ENCODE peak calls at places on chromosomes 7 and 10, in four cellular contexts. One of them, this sample, is unnamed.

GRCh38 chr7:111873963-111874693 is 311.8 kb upstream of the IMMP2L start:
- DNase-seq in nephron progenitor cell: no peak
- DNase-seq in uterus: no peak
- DNase-seq in thoracic aorta: no peak
- DNase-seq in this sample: no peak

GRCh38 chr7:66736892-66737291 is 3.6 kb upstream of the RABGEF1 start:
- DNase-seq in nephron progenitor cell: no peak
- DNase-seq in uterus: no peak
- DNase-seq in thoracic aorta: no peak
- DNase-seq in this sample: no peak

GRCh38 chr7:105876964-105877601 is 684 bp upstream of the ATXN7L1 start:
- DNase-seq in nephron progenitor cell: peak; percentile 70
- DNase-seq in uterus: peak; percentile 39
- DNase-seq in thoracic aorta: no peak
- DNase-seq in this sample: no peak

GRCh38 chr10:44995914-44996633 is 4.6 kb upstream of the ZNF22 start:
- DNase-seq in nephron progenitor cell: no peak
- DNase-seq in uterus: peak; percentile 84
- DNase-seq in thoracic aorta: no peak
- DNase-seq in this sample: no peak

GRCh38 chr7:47357398-47357797 is 224.5 kb downstream of the TNS3 start:
- DNase-seq in nephron progenitor cell: no peak
- DNase-seq in uterus: no peak
- DNase-seq in thoracic aorta: no peak
- DNase-seq in this sample: no peak

GRCh38 chr7:128860158-128861073 is 2.2 kb upstream of the ATP6V1F start:
- DNase-seq in nephron progenitor cell: no peak
- DNase-seq in uterus: peak; percentile 55
- DNase-seq in thoracic aorta: no peak
- DNase-seq in this sample: no peak

GRCh38 chr10:15457382-15457781 is 86.3 kb upstream of the FAM171A1 start:
- DNase-seq in nephron progenitor cell: no peak
- DNase-seq in uterus: no peak
- DNase-seq in thoracic aorta: no peak
- DNase-seq in this sample: no peak

GRCh38 chr10:73862011-73862410 is 12.3 kb downstream of the CAMK2G start:
- DNase-seq in nephron progenitor cell: no peak
- DNase-seq in uterus: no peak
- DNase-seq in thoracic aorta: no peak
- DNase-seq in this sample: no peak

GRCh38 chr10:118980870-118981269 is 48.6 kb upstream of the NANOS1 start:
- DNase-seq in nephron progenitor cell: no peak
- DNase-seq in uterus: no peak
- DNase-seq in thoracic aorta: no peak
- DNase-seq in this sample: no peak

GRCh38 chr10:102400061-102400460 is 4.6 kb downstream of the NFKB2 start:
- DNase-seq in nephron progenitor cell: no peak
- DNase-seq in uterus: no peak
- DNase-seq in thoracic aorta: no peak
- DNase-seq in this sample: no peak

GRCh38 chr7:158816995-158817394 is 12.3 kb downstream of the ESYT2 start:
- DNase-seq in nephron progenitor cell: no peak
- DNase-seq in uterus: no peak
- DNase-seq in thoracic aorta: no peak
- DNase-seq in this sample: no peak

GRCh38 chr7:158816271-158816670 is 13.0 kb downstream of the ESYT2 start:
- DNase-seq in nephron progenitor cell: no peak
- DNase-seq in uterus: no peak
- DNase-seq in thoracic aorta: no peak
- DNase-seq in this sample: no peak

GRCh38 chr7:158820656-158821055 is 8.7 kb downstream of the ESYT2 start:
- DNase-seq in nephron progenitor cell: no peak
- DNase-seq in uterus: no peak
- DNase-seq in thoracic aorta: no peak
- DNase-seq in this sample: no peak

GRCh38 chr7:158819571-158820203 is 9.6 kb downstream of the ESYT2 start:
- DNase-seq in nephron progenitor cell: no peak
- DNase-seq in uterus: no peak
- DNase-seq in thoracic aorta: no peak
- DNase-seq in this sample: no peak

DNA sequence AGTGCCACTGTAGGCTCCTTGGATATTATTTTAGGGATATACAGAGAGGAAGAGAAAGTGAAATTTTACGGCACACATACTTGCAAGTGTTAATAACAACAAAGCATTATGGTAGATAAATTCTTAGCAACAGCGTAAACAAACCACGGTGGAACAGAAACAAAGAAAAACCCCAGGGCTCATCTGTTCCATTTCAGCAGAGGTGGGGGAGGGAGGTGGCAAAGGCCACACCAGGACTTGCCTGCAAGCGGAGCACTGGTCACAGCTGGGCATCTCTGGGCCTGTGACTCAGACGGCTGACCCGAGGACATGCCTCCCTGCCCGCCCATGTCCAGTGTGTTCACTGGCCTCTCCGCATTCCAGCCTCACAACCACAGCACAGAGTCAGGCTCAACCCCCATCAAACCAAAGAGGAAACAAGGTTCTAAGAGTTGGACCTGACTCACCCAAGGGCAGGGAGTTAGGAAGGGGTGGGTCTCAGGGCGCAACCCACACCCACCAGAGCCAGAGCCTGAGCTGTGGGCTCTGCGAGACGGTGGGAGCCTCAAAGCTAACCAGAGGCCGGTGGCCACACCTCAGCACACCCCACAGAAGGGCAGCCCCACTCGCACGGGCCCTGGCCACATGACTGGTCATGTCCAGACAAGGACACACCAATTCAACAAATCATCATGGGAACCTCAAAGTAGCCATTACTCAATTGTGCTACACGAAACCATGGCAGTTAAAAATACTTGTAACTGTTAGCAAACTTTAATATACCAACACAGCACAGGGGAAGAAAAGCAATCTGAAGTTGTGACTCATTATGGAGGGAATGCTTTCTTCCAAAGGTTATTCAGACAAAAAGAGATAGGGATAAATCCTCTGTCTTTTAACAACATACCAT is 10.7 kb downstream of the ESYT2 start:
- DNase-seq in nephron progenitor cell: peak; percentile 64
- DNase-seq in uterus: peak; percentile 78
- DNase-seq in thoracic aorta: peak; percentile 80
- DNase-seq in this sample: peak; percentile 99
- TF ChIP-seq CTCF in nephron progenitor cell: no peak
- TF ChIP-seq CTCF in uterus: no peak
- TF ChIP-seq CTCF in thoracic aorta: no peak
- TF ChIP-seq CTCF in this sample: peak; percentile 22

GRCh38 chr7:98993024-98993897 is 114.9 kb downstream of the TRRAP start:
- DNase-seq in nephron progenitor cell: no peak
- DNase-seq in uterus: no peak
- DNase-seq in thoracic aorta: no peak
- DNase-seq in this sample: no peak
- TF ChIP-seq CTCF in nephron progenitor cell: no peak
- TF ChIP-seq CTCF in uterus: no peak
- TF ChIP-seq CTCF in thoracic aorta: no peak
- TF ChIP-seq CTCF in this sample: no peak

GRCh38 chr10:492896-493295 is 196.6 kb downstream of the DIP2C start:
- DNase-seq in nephron progenitor cell: no peak
- DNase-seq in uterus: no peak
- DNase-seq in thoracic aorta: no peak
- DNase-seq in this sample: no peak
- TF ChIP-seq CTCF in nephron progenitor cell: no peak
- TF ChIP-seq CTCF in uterus: no peak
- TF ChIP-seq CTCF in thoracic aorta: no peak
- TF ChIP-seq CTCF in this sample: no peak

GRCh38 chr10:80583681-80584080 is 46.0 kb downstream of the SH2D4B start:
- DNase-seq in nephron progenitor cell: no peak
- DNase-seq in uterus: no peak
- DNase-seq in thoracic aorta: no peak
- DNase-seq in this sample: no peak
- TF ChIP-seq CTCF in nephron progenitor cell: no peak
- TF ChIP-seq CTCF in uterus: no peak
- TF ChIP-seq CTCF in thoracic aorta: no peak
- TF ChIP-seq CTCF in this sample: no peak

DNA sequence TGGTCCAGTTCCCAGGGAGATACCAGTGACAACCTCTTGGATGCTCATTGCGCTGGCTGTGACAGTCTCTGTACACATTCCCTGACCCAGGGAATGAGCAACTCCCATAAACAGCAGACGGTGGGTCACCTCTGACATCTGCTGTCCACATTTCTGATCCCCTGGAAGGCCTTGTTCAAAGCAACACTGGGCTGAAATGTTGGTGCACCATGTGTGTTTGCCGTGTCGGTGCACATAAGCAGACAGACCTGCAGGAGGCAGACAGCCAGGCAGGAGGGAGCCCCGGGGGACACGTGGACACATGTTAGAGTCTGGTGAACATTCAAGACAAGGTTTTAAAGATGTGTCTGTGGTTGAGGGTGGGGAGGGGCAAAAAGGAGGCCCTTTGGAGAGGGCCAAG is 254.9 kb downstream of the PLXNA4 start:
- DNase-seq in nephron progenitor cell: peak; percentile 39
- DNase-seq in uterus: no peak
- DNase-seq in thoracic aorta: no peak
- DNase-seq in this sample: no peak
- TF ChIP-seq CTCF in nephron progenitor cell: peak; percentile 10
- TF ChIP-seq CTCF in uterus: no peak
- TF ChIP-seq CTCF in thoracic aorta: no peak
- TF ChIP-seq CTCF in this sample: no peak

GRCh38 chr10:75407716-75408511 is 6.3 kb upstream of the ZNF503 start:
- DNase-seq in nephron progenitor cell: peak; percentile 83
- DNase-seq in uterus: peak; percentile 76
- DNase-seq in thoracic aorta: no peak
- DNase-seq in this sample: no peak
- TF ChIP-seq CTCF in nephron progenitor cell: no peak
- TF ChIP-seq CTCF in uterus: peak; percentile 1
- TF ChIP-seq CTCF in thoracic aorta: no peak
- TF ChIP-seq CTCF in this sample: no peak

DNA sequence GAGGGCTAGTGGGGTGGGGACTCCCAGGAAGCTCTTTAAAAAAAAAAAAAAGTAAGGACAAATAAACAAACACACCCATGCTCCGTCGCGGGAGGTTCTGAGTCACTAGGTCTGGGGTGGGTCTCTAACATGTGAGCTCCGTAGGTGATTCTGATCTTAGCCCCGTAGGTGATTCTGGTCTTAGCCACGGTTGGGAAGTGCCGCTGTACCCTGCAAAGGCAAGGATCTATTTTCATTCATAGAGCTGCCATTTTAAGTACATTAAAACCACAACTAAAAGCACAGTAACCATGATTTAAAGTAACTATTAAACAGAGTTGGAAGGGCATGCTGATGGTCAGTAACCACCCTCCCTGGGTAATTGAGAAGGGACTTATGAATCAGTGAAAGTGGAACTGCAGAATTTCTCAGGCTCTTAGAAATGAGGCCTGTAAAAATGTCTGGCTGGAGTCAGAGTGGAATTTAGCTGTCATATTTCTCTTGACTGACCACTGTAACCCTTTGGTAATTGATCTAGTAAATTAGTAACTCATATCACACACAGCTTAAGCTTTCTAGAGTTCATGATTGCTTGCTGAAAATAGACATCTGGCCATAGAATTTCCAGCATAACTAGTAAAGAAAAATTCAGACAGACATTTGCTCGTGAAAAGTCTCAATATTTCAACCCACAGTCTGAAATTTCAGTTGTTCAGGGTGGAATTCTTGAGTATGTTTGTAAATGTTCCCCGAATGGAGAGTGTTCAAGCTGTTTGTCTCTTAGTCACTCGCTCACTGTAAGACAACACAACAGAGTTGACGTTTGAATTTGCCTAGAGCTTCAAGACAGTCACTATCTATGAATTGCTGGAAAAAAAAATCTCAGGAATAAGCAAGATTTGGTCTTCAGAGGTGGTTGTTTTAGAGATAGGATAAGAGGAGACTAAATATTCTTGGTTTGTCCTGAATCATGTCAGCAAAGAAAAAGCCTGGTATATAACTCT is 34.2 kb upstream of the TCF7L2 start:
- DNase-seq in nephron progenitor cell: no peak
- DNase-seq in uterus: no peak
- DNase-seq in thoracic aorta: no peak
- DNase-seq in this sample: peak; percentile 57
- TF ChIP-seq CTCF in nephron progenitor cell: no peak
- TF ChIP-seq CTCF in uterus: no peak
- TF ChIP-seq CTCF in thoracic aorta: no peak
- TF ChIP-seq CTCF in this sample: no peak

DNA sequence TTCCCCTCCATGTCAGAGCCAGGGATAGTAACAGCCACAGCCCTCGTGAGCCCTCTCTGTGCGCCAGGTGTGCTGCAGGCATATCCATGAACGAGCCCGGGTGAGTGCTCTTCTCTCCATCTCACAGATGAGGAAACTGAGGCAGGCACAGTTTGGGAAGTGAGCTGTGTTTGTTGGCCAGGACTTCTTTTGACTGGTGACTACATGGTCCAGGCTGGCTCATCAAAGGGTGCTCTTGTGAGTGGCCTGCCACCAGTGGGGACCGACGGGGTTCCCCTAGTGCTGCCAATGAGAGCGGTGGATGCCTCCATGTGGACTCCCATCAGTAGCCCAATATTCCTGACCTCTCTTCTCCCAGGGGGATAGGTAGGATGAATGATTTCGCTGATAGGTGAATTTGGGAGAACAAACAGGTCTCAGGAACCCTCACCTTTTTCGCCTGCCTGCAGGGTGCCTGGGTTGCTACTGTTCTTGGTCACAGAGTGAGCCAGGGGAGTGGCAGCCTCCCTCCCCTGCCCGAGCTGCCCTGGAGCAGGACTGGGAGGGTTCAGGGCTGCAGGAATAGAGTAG is 38.2 kb downstream of the ADRA2A start:
- DNase-seq in nephron progenitor cell: no peak
- DNase-seq in uterus: no peak
- DNase-seq in thoracic aorta: no peak
- DNase-seq in this sample: no peak
- TF ChIP-seq CTCF in nephron progenitor cell: no peak
- TF ChIP-seq CTCF in uterus: no peak
- TF ChIP-seq CTCF in thoracic aorta: no peak
- TF ChIP-seq CTCF in this sample: no peak

GRCh38 chr10:54133201-54133600 is 667.8 kb downstream of the PCDH15 start:
- DNase-seq in nephron progenitor cell: no peak
- DNase-seq in uterus: no peak
- DNase-seq in thoracic aorta: no peak
- DNase-seq in this sample: no peak

GRCh38 chr10:54131833-54132232 is 669.2 kb downstream of the PCDH15 start:
- DNase-seq in nephron progenitor cell: no peak
- DNase-seq in uterus: no peak
- DNase-seq in thoracic aorta: no peak
- DNase-seq in this sample: no peak

GRCh38 chr10:54139819-54140428 is 661.1 kb downstream of the PCDH15 start:
- DNase-seq in nephron progenitor cell: no peak
- DNase-seq in uterus: no peak
- DNase-seq in thoracic aorta: no peak
- DNase-seq in this sample: no peak

GRCh38 chr10:54137396-54137795 is 663.6 kb downstream of the PCDH15 start:
- DNase-seq in nephron progenitor cell: no peak
- DNase-seq in uterus: no peak
- DNase-seq in thoracic aorta: no peak
- DNase-seq in this sample: no peak
- TF ChIP-seq CTCF in nephron progenitor cell: no peak
- TF ChIP-seq CTCF in uterus: no peak
- TF ChIP-seq CTCF in thoracic aorta: no peak
- TF ChIP-seq CTCF in this sample: no peak

This sample was measured in kidney epithelial cell.